ENCODE peak calls at places on chromosomes 11 and 22, in six cellular contexts. G is uterus; N is effector CD4-positive, alpha-beta T cell; I is GDM1; E is mammary epithelial cell; H is stimulated activated naive CD4-positive, alpha-beta T cell. V is an unnamed sample.

GRCh38 chr11:103364687-103365086 is 255.5 kb downstream of the DYNC2H1 start:
- DNase-seq in I (no peak), N (no peak), E (no peak), H (no peak), G (no peak), V (no peak)

GRCh38 chr11:106159846-106160245 is 82.4 kb downstream of the AASDHPPT start:
- DNase-seq in H (no peak), I (no peak), N (no peak), G (no peak), E (peak; percentile 64), V (no peak)

GRCh38 chr22:21686634-21687393 is 21.0 kb downstream of the PPIL2 start:
- DNase-seq in I (no peak), E (no peak), G (no peak), N (no peak), H (no peak), V (no peak)

GRCh38 chr22:47571616-47572015 is 809.2 kb downstream of the TBC1D22A start:
- DNase-seq in G (no peak), H (no peak), I (no peak), E (no peak), N (no peak), V (no peak)

GRCh38 chr11:117734596-117734995 is 62.4 kb downstream of the DSCAML1 start:
- DNase-seq in E (no peak), I (peak; percentile 58), N (no peak), H (no peak), G (no peak), V (no peak)

GRCh38 chr11:131430466-131431176 is 60.2 kb downstream of the NTM start:
- DNase-seq in H (no peak), E (no peak), G (no peak), I (no peak), N (no peak), V (no peak)

GRCh38 chr11:119380816-119381185 is 689 bp downstream of the USP2 start:
- DNase-seq in E (no peak), G (no peak), H (no peak), N (no peak), I (no peak), V (no peak)

GRCh38 chr11:110297082-110297725 is 790 bp upstream of the RDX start:
- DNase-seq in I (no peak), G (no peak), E (no peak), N (no peak), H (no peak), V (no peak)

GRCh38 chr11:7422544-7423331 is 62.6 kb upstream of the OLFML1 start:
- DNase-seq in G (no peak), E (peak; percentile 4), I (no peak), H (no peak), N (no peak), V (no peak)

GRCh38 chr11:10807629-10808552 is 835 bp downstream of the EIF4G2 start:
- DNase-seq in I (peak; percentile 44), G (peak; percentile 49), N (peak; percentile 22), E (peak; percentile 48), H (peak; percentile 55), V (no peak)

GRCh38 chr11:62392944-62393628 is 25.7 kb upstream of the SCGB1A1 start:
- DNase-seq in I (peak; percentile 15), G (no peak), N (no peak), E (peak; percentile 43), H (peak; percentile 37), V (no peak)

GRCh38 chr11:11579012-11579755 is 42.6 kb downstream of the GALNT18 start:
- DNase-seq in N (no peak), G (no peak), H (no peak), I (no peak), E (no peak), V (no peak)

GRCh38 chr11:47768090-47768620 is 1.0 kb upstream of the FNBP4 start:
- DNase-seq in H (peak; percentile 31), N (no peak), I (peak; percentile 2), E (peak; percentile 65), G (peak; percentile 64), V (peak; percentile 73)

GRCh38 chr11:34148504-34149165 is 43.2 kb downstream of the NAT10 start:
- DNase-seq in E (no peak), H (no peak), I (no peak), G (no peak), N (no peak), V (no peak)

GRCh38 chr11:47161134-47161854 is 15.4 kb downstream of the ARFGAP2 start:
- DNase-seq in E (peak; percentile 28), N (peak; percentile 41), G (peak; percentile 53), I (peak; percentile 39), H (peak; percentile 69), V (peak; percentile 31)

GRCh38 chr11:115127790-115128189 is 376.4 kb downstream of the CADM1 start:
- DNase-seq in N (no peak), E (no peak), H (no peak), G (no peak), I (no peak), V (no peak)

GRCh38 chr11:126282742-126283591 is at the start of gene TIRAP:
- DNase-seq in E (peak; percentile 53), G (peak; percentile 61), I (no peak), H (peak; percentile 72), N (peak; percentile 53), V (peak; percentile 38)

GRCh38 chr11:76523147-76523546 is 78.3 kb downstream of the EMSY start:
- DNase-seq in H (no peak), N (no peak), E (no peak), I (no peak), G (no peak), V (no peak)

GRCh38 chr11:34600339-34601084 is 20.4 kb upstream of the EHF start:
- DNase-seq in E (peak; percentile 33), H (no peak), N (no peak), I (no peak), G (no peak), V (no peak)